ENCODE peak calls at places on chromosomes 6 and 20, in seven cellular contexts. One of them, this sample, is unnamed.

GRCh38 chr20:8809107-8809953 is 259.6 kb upstream of the PLCB4 start:
- DNase-seq in HCT116: no peak
- DNase-seq in neural progenitor cell: no peak
- DNase-seq in hepatocyte: no peak
- DNase-seq in MM.1S: no peak
- DNase-seq in GM23338: peak; percentile 5
- DNase-seq in GM23248: no peak
- DNase-seq in this sample: no peak

GRCh38 chr6:117352466-117353081 is 73.2 kb downstream of the ROS1 start:
- DNase-seq in hepatocyte: peak; percentile 37
- DNase-seq in GM23338: peak; percentile 53
- DNase-seq in GM23248: peak; percentile 43
- DNase-seq in MM.1S: peak; percentile 32
- DNase-seq in neural progenitor cell: no peak
- DNase-seq in HCT116: peak; percentile 24
- DNase-seq in this sample: peak; percentile 1

GRCh38 chr6:65924411-65924810 is 217.4 kb upstream of the EYS start:
- DNase-seq in MM.1S: no peak
- DNase-seq in GM23248: no peak
- DNase-seq in HCT116: no peak
- DNase-seq in neural progenitor cell: no peak
- DNase-seq in GM23338: no peak
- DNase-seq in hepatocyte: no peak
- DNase-seq in this sample: no peak

GRCh38 chr6:136073216-136073615 is 176.9 kb downstream of the MTFR2 start:
- DNase-seq in GM23248: peak; percentile 35
- DNase-seq in GM23338: no peak
- DNase-seq in MM.1S: no peak
- DNase-seq in hepatocyte: no peak
- DNase-seq in HCT116: no peak
- DNase-seq in neural progenitor cell: no peak
- DNase-seq in this sample: no peak

GRCh38 chr20:19885981-19886665 is 128.1 kb downstream of the RIN2 start:
- DNase-seq in hepatocyte: peak; percentile 28
- DNase-seq in GM23338: peak; percentile 7
- DNase-seq in neural progenitor cell: no peak
- DNase-seq in GM23248: peak; percentile 57
- DNase-seq in HCT116: no peak
- DNase-seq in MM.1S: no peak
- DNase-seq in this sample: no peak

GRCh38 chr6:111642463-111643158 is 36.9 kb upstream of the TRAF3IP2 start:
- DNase-seq in neural progenitor cell: no peak
- DNase-seq in MM.1S: peak; percentile 52
- DNase-seq in GM23248: peak; percentile 79
- DNase-seq in GM23338: peak; percentile 83
- DNase-seq in hepatocyte: peak; percentile 74
- DNase-seq in HCT116: peak; percentile 70
- DNase-seq in this sample: peak; percentile 51

GRCh38 chr6:106807946-106808611 is 166.4 kb downstream of the CD24 start:
- DNase-seq in MM.1S: no peak
- DNase-seq in GM23248: peak; percentile 9
- DNase-seq in hepatocyte: no peak
- DNase-seq in GM23338: peak; percentile 50
- DNase-seq in neural progenitor cell: no peak
- DNase-seq in HCT116: no peak
- DNase-seq in this sample: peak; percentile 34

GRCh38 chr6:66838764-66839163 is 1131.7 kb upstream of the EYS start:
- DNase-seq in neural progenitor cell: no peak
- DNase-seq in HCT116: no peak
- DNase-seq in hepatocyte: no peak
- DNase-seq in GM23338: no peak
- DNase-seq in GM23248: no peak
- DNase-seq in MM.1S: peak; percentile 18
- DNase-seq in this sample: no peak

GRCh38 chr6:9999806-10000205 is 415.1 kb downstream of the TFAP2A start:
- DNase-seq in GM23248: peak; percentile 7
- DNase-seq in GM23338: no peak
- DNase-seq in hepatocyte: no peak
- DNase-seq in HCT116: no peak
- DNase-seq in MM.1S: no peak
- DNase-seq in neural progenitor cell: no peak
- DNase-seq in this sample: no peak

GRCh38 chr6:139943391-139943790 is 568.9 kb upstream of the CITED2 start:
- DNase-seq in GM23338: no peak
- DNase-seq in neural progenitor cell: no peak
- DNase-seq in hepatocyte: peak; percentile 54
- DNase-seq in GM23248: peak; percentile 76
- DNase-seq in MM.1S: no peak
- DNase-seq in HCT116: no peak
- DNase-seq in this sample: no peak

GRCh38 chr20:17624070-17624469 is 54.2 kb downstream of the DSTN start:
- DNase-seq in HCT116: no peak
- DNase-seq in GM23338: no peak
- DNase-seq in GM23248: no peak
- DNase-seq in neural progenitor cell: no peak
- DNase-seq in MM.1S: no peak
- DNase-seq in hepatocyte: no peak
- DNase-seq in this sample: no peak

GRCh38 chr6:131937703-131938631 is 13.2 kb downstream of the CCN2 start:
- DNase-seq in hepatocyte: no peak
- DNase-seq in HCT116: no peak
- DNase-seq in MM.1S: no peak
- DNase-seq in GM23338: no peak
- DNase-seq in GM23248: peak; percentile 77
- DNase-seq in neural progenitor cell: no peak
- DNase-seq in this sample: no peak

GRCh38 chr6:157510329-157511188 is 129.6 kb downstream of the ZDHHC14 start:
- DNase-seq in GM23338: peak; percentile 32
- DNase-seq in GM23248: no peak
- DNase-seq in HCT116: no peak
- DNase-seq in neural progenitor cell: no peak
- DNase-seq in MM.1S: no peak
- DNase-seq in hepatocyte: no peak
- DNase-seq in this sample: no peak

GRCh38 chr20:16810216-16810615 is 62.1 kb downstream of the OTOR start:
- DNase-seq in hepatocyte: no peak
- DNase-seq in HCT116: no peak
- DNase-seq in GM23248: no peak
- DNase-seq in neural progenitor cell: no peak
- DNase-seq in MM.1S: no peak
- DNase-seq in GM23338: no peak
- DNase-seq in this sample: no peak

GRCh38 chr6:12637960-12638641 is 78.5 kb upstream of the PHACTR1 start:
- DNase-seq in GM23338: peak; percentile 89
- DNase-seq in hepatocyte: peak; percentile 80
- DNase-seq in MM.1S: peak; percentile 74
- DNase-seq in GM23248: peak; percentile 88
- DNase-seq in neural progenitor cell: peak; percentile 76
- DNase-seq in HCT116: peak; percentile 69
- DNase-seq in this sample: peak; percentile 27

GRCh38 chr6:17390276-17390675 is 3.1 kb upstream of the CAP2 start:
- DNase-seq in GM23248: no peak
- DNase-seq in neural progenitor cell: no peak
- DNase-seq in MM.1S: no peak
- DNase-seq in HCT116: no peak
- DNase-seq in hepatocyte: no peak
- DNase-seq in GM23338: no peak
- DNase-seq in this sample: no peak

GRCh38 chr6:80445752-80446151 is 339.3 kb downstream of the BCKDHB start:
- DNase-seq in GM23338: no peak
- DNase-seq in hepatocyte: no peak
- DNase-seq in neural progenitor cell: no peak
- DNase-seq in HCT116: no peak
- DNase-seq in MM.1S: no peak
- DNase-seq in GM23248: no peak
- DNase-seq in this sample: no peak

GRCh38 chr6:11900662-11901598 is 111.2 kb upstream of the HIVEP1 start:
- DNase-seq in MM.1S: peak; percentile 75
- DNase-seq in neural progenitor cell: peak; percentile 64
- DNase-seq in hepatocyte: no peak
- DNase-seq in GM23248: no peak
- DNase-seq in GM23338: peak; percentile 49
- DNase-seq in HCT116: no peak
- DNase-seq in this sample: no peak

GRCh38 chr20:34390769-34391447 is 27.8 kb downstream of the ITCH start:
- DNase-seq in GM23248: peak; percentile 91
- DNase-seq in MM.1S: peak; percentile 38
- DNase-seq in hepatocyte: peak; percentile 63
- DNase-seq in HCT116: peak; percentile 85
- DNase-seq in neural progenitor cell: no peak
- DNase-seq in GM23338: peak; percentile 11
- DNase-seq in this sample: no peak

GRCh38 chr6:158015188-158015506 is 33.5 kb downstream of the SYNJ2 start:
- DNase-seq in HCT116: no peak
- DNase-seq in GM23248: no peak
- DNase-seq in GM23338: no peak
- DNase-seq in MM.1S: no peak
- DNase-seq in neural progenitor cell: no peak
- DNase-seq in hepatocyte: no peak
- DNase-seq in this sample: no peak

GRCh38 chr6:139600919-139601470 is 226.5 kb upstream of the CITED2 start:
- DNase-seq in neural progenitor cell: no peak
- DNase-seq in MM.1S: peak; percentile 21
- DNase-seq in GM23338: no peak
- DNase-seq in HCT116: no peak
- DNase-seq in hepatocyte: no peak
- DNase-seq in GM23248: no peak
- DNase-seq in this sample: no peak

GRCh38 chr6:40856271-40856670 is 182.8 kb downstream of the UNC5CL start:
- DNase-seq in GM23248: peak; percentile 57
- DNase-seq in HCT116: no peak
- DNase-seq in MM.1S: no peak
- DNase-seq in GM23338: no peak
- DNase-seq in neural progenitor cell: no peak
- DNase-seq in hepatocyte: no peak
- DNase-seq in this sample: no peak

GRCh38 chr6:36976509-36976908 is 9.5 kb downstream of the MTCH1 start:
- DNase-seq in neural progenitor cell: no peak
- DNase-seq in MM.1S: no peak
- DNase-seq in HCT116: no peak
- DNase-seq in GM23338: no peak
- DNase-seq in GM23248: no peak
- DNase-seq in hepatocyte: no peak
- DNase-seq in this sample: no peak
- H3K79me2 ChIP-seq in neural progenitor cell: peaks cover 32% of the 10 kb centered on the region
- H3K79me2 ChIP-seq in MM.1S: peaks cover 27% of the 10 kb centered on the region
- H3K79me2 ChIP-seq in HCT116: peaks cover 39% of the 10 kb centered on the region
- H3K79me2 ChIP-seq in GM23338: peaks cover 34% of the 10 kb centered on the region
- H3K79me2 ChIP-seq in GM23248: peaks cover 98% of the 10 kb centered on the region
- H3K79me2 ChIP-seq in hepatocyte: peaks cover 26% of the 10 kb centered on the region
- H3K79me2 ChIP-seq in this sample: peaks cover 2% of the 10 kb centered on the region

GRCh38 chr6:110554441-110554840 is 78.0 kb upstream of the SLC22A16 start:
- DNase-seq in HCT116: no peak
- DNase-seq in neural progenitor cell: no peak
- DNase-seq in GM23248: no peak
- DNase-seq in MM.1S: no peak
- DNase-seq in hepatocyte: no peak
- DNase-seq in GM23338: no peak
- DNase-seq in this sample: no peak
- TF ChIP-seq EZH2phosphoT487 in HCT116: no peak
- TF ChIP-seq EZH2phosphoT487 in neural progenitor cell: no peak
- TF ChIP-seq EZH2phosphoT487 in GM23248: no peak
- TF ChIP-seq EZH2phosphoT487 in MM.1S: no peak
- TF ChIP-seq EZH2phosphoT487 in hepatocyte: no peak
- TF ChIP-seq EZH2phosphoT487 in GM23338: no peak
- TF ChIP-seq EZH2phosphoT487 in this sample: no peak

DNA sequence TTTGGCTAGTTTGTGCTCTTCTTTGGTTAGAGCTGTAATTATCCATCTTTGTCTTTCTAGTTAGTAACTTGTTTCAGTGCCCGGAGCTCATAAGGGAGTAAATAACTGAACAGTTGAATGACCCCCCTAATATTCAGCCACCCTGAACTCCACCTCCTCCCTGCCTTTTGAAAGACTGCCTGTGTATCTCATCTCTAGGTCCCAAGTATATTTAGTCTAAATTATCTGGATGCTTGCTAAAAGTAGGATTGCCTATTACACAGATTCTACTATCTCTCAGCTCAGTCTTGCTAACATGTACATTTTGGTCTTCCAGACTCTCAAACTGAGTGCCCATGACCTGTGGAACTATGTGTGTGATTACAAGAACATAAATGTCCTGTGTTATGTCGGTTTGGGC is 145.9 kb downstream of the GJA1 start:
- DNase-seq in MM.1S: no peak
- DNase-seq in GM23338: no peak
- DNase-seq in HCT116: no peak
- DNase-seq in hepatocyte: no peak
- DNase-seq in GM23248: no peak
- DNase-seq in neural progenitor cell: no peak
- DNase-seq in this sample: no peak
- H2AFZ ChIP-seq in MM.1S: no peak overlapping the region
- H2AFZ ChIP-seq in GM23338: peak overlapping the region; percentile 73
- H2AFZ ChIP-seq in HCT116: no peak overlapping the region
- H2AFZ ChIP-seq in hepatocyte: no peak overlapping the region
- H2AFZ ChIP-seq in GM23248: no peak overlapping the region
- H2AFZ ChIP-seq in neural progenitor cell: peak overlapping the region; percentile 46
- H2AFZ ChIP-seq in this sample: no peak overlapping the region

GRCh38 chr20:32416206-32416605 is 58.1 kb downstream of the ASXL1 start:
- DNase-seq in MM.1S: no peak
- DNase-seq in GM23248: no peak
- DNase-seq in hepatocyte: no peak
- DNase-seq in GM23338: no peak
- DNase-seq in neural progenitor cell: no peak
- DNase-seq in HCT116: no peak
- DNase-seq in this sample: no peak

GRCh38 chr20:32415494-32415893 is 57.4 kb downstream of the ASXL1 start:
- DNase-seq in MM.1S: no peak
- DNase-seq in neural progenitor cell: no peak
- DNase-seq in GM23248: no peak
- DNase-seq in HCT116: no peak
- DNase-seq in GM23338: peak; percentile 23
- DNase-seq in hepatocyte: no peak
- DNase-seq in this sample: no peak

GRCh38 chr20:32418376-32418775 is 60.2 kb downstream of the ASXL1 start:
- DNase-seq in hepatocyte: no peak
- DNase-seq in MM.1S: no peak
- DNase-seq in GM23248: no peak
- DNase-seq in GM23338: no peak
- DNase-seq in neural progenitor cell: no peak
- DNase-seq in HCT116: no peak
- DNase-seq in this sample: no peak

DNA sequence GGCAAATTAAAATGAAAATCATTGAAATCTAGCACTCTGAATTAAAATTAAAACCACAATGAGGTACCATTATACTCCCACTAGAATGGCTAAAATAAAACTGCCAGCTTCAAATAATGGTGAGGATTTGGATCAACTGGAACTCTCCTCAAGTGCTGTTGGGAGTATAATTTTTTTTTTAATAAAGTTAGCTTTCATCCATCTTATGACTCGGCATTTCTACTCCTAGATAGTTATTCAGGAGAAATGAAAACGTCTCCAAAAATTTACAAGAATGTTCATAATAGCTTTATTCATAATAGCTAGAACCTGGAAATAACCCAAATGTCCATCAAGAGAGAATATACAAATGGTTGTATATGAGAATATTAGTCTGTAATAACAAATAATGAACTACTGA is 63.2 kb downstream of the ASXL1 start:
- DNase-seq in HCT116: no peak
- DNase-seq in hepatocyte: no peak
- DNase-seq in GM23338: no peak
- DNase-seq in MM.1S: no peak
- DNase-seq in neural progenitor cell: no peak
- DNase-seq in GM23248: no peak
- DNase-seq in this sample: no peak
- H3K79me2 ChIP-seq in HCT116: peaks cover 42% of the 10 kb centered on the region
- H3K79me2 ChIP-seq in hepatocyte: peaks cover 93% of the 10 kb centered on the region
- H3K79me2 ChIP-seq in GM23338: no peaks in the 10 kb centered on the region
- H3K79me2 ChIP-seq in MM.1S: peaks cover 76% of the 10 kb centered on the region
- H3K79me2 ChIP-seq in neural progenitor cell: peaks cover 47% of the 10 kb centered on the region
- H3K79me2 ChIP-seq in GM23248: peaks cover 96% of the 10 kb centered on the region
- H3K79me2 ChIP-seq in this sample: peaks cover 47% of the 10 kb centered on the region

This sample was measured in OCI-LY7.